ENCODE peak calls at places on chromosomes 2 and 18, in ten cellular contexts. One of them, this sample, is unnamed.

GRCh38 chr2:85291425-85292023 is 36.3 kb downstream of the TGOLN2 start:
- DNase-seq in right atrium auricular region: no peak
- DNase-seq in spleen: no peak
- DNase-seq in GM06990: no peak
- DNase-seq in heart left ventricle: no peak
- DNase-seq in GM12865: no peak
- DNase-seq in GM23248: no peak
- DNase-seq in neural progenitor cell: no peak
- DNase-seq in naive thymus-derived CD4-positive, alpha-beta T cell: no peak
- DNase-seq in OCI-LY7: no peak
- DNase-seq in this sample: peak; percentile 40

GRCh38 chr2:20579866-20580265 is 71.0 kb downstream of the HS1BP3 start:
- DNase-seq in GM23248: no peak
- DNase-seq in GM06990: no peak
- DNase-seq in GM12865: no peak
- DNase-seq in neural progenitor cell: no peak
- DNase-seq in spleen: peak; percentile 71
- DNase-seq in naive thymus-derived CD4-positive, alpha-beta T cell: no peak
- DNase-seq in OCI-LY7: no peak
- DNase-seq in right atrium auricular region: no peak
- DNase-seq in heart left ventricle: no peak
- DNase-seq in this sample: no peak

GRCh38 chr2:65708129-65708528 is 275.7 kb upstream of the SPRED2 start:
- DNase-seq in right atrium auricular region: no peak
- DNase-seq in GM23248: no peak
- DNase-seq in GM12865: no peak
- DNase-seq in heart left ventricle: no peak
- DNase-seq in neural progenitor cell: no peak
- DNase-seq in spleen: no peak
- DNase-seq in OCI-LY7: no peak
- DNase-seq in naive thymus-derived CD4-positive, alpha-beta T cell: no peak
- DNase-seq in GM06990: no peak
- DNase-seq in this sample: no peak

GRCh38 chr2:239879423-239880084 is 145.6 kb downstream of the NDUFA10 start:
- DNase-seq in heart left ventricle: no peak
- DNase-seq in neural progenitor cell: no peak
- DNase-seq in spleen: no peak
- DNase-seq in GM06990: no peak
- DNase-seq in OCI-LY7: no peak
- DNase-seq in right atrium auricular region: no peak
- DNase-seq in GM12865: no peak
- DNase-seq in naive thymus-derived CD4-positive, alpha-beta T cell: no peak
- DNase-seq in GM23248: no peak
- DNase-seq in this sample: no peak

GRCh38 chr2:175877845-175878563 is 124.1 kb downstream of the LNPK start:
- DNase-seq in GM06990: no peak
- DNase-seq in GM23248: peak; percentile 56
- DNase-seq in right atrium auricular region: no peak
- DNase-seq in spleen: no peak
- DNase-seq in naive thymus-derived CD4-positive, alpha-beta T cell: no peak
- DNase-seq in GM12865: no peak
- DNase-seq in neural progenitor cell: no peak
- DNase-seq in OCI-LY7: no peak
- DNase-seq in heart left ventricle: no peak
- DNase-seq in this sample: no peak

GRCh38 chr18:48057018-48057417 is 126.6 kb upstream of the SMAD2 start:
- DNase-seq in GM12865: no peak
- DNase-seq in GM06990: no peak
- DNase-seq in OCI-LY7: no peak
- DNase-seq in neural progenitor cell: no peak
- DNase-seq in naive thymus-derived CD4-positive, alpha-beta T cell: no peak
- DNase-seq in right atrium auricular region: no peak
- DNase-seq in heart left ventricle: no peak
- DNase-seq in spleen: no peak
- DNase-seq in GM23248: no peak
- DNase-seq in this sample: no peak

GRCh38 chr2:150643106-150643730 is 155.8 kb upstream of the RND3 start:
- DNase-seq in right atrium auricular region: no peak
- DNase-seq in spleen: no peak
- DNase-seq in heart left ventricle: no peak
- DNase-seq in neural progenitor cell: no peak
- DNase-seq in GM12865: no peak
- DNase-seq in GM23248: peak; percentile 73
- DNase-seq in GM06990: no peak
- DNase-seq in naive thymus-derived CD4-positive, alpha-beta T cell: no peak
- DNase-seq in OCI-LY7: no peak
- DNase-seq in this sample: no peak

GRCh38 chr2:97739893-97740245 is 26.5 kb downstream of the ZAP70 start:
- DNase-seq in heart left ventricle: no peak
- DNase-seq in GM23248: no peak
- DNase-seq in GM12865: no peak
- DNase-seq in right atrium auricular region: no peak
- DNase-seq in spleen: peak; percentile 66
- DNase-seq in naive thymus-derived CD4-positive, alpha-beta T cell: no peak
- DNase-seq in OCI-LY7: no peak
- DNase-seq in neural progenitor cell: no peak
- DNase-seq in GM06990: no peak
- DNase-seq in this sample: no peak

GRCh38 chr2:102190425-102191107 is 3.7 kb downstream of the IL1RL2 start:
- DNase-seq in OCI-LY7: no peak
- DNase-seq in heart left ventricle: no peak
- DNase-seq in neural progenitor cell: no peak
- DNase-seq in right atrium auricular region: no peak
- DNase-seq in GM06990: no peak
- DNase-seq in naive thymus-derived CD4-positive, alpha-beta T cell: no peak
- DNase-seq in GM12865: no peak
- DNase-seq in spleen: no peak
- DNase-seq in GM23248: no peak
- DNase-seq in this sample: no peak

GRCh38 chr2:217335341-217335966 is 475.6 kb upstream of the TNP1 start:
- DNase-seq in heart left ventricle: no peak
- DNase-seq in right atrium auricular region: no peak
- DNase-seq in GM23248: peak; percentile 26
- DNase-seq in spleen: no peak
- DNase-seq in neural progenitor cell: no peak
- DNase-seq in naive thymus-derived CD4-positive, alpha-beta T cell: no peak
- DNase-seq in GM12865: no peak
- DNase-seq in OCI-LY7: no peak
- DNase-seq in GM06990: no peak
- DNase-seq in this sample: no peak

GRCh38 chr18:68233043-68233442 is 481.9 kb downstream of the TMX3 start:
- DNase-seq in right atrium auricular region: no peak
- DNase-seq in heart left ventricle: no peak
- DNase-seq in GM12865: no peak
- DNase-seq in naive thymus-derived CD4-positive, alpha-beta T cell: no peak
- DNase-seq in GM06990: no peak
- DNase-seq in spleen: no peak
- DNase-seq in neural progenitor cell: no peak
- DNase-seq in GM23248: no peak
- DNase-seq in OCI-LY7: no peak
- DNase-seq in this sample: no peak

GRCh38 chr2:239253264-239253663 is 147.6 kb downstream of the HDAC4 start:
- DNase-seq in spleen: no peak
- DNase-seq in neural progenitor cell: no peak
- DNase-seq in GM23248: no peak
- DNase-seq in right atrium auricular region: no peak
- DNase-seq in GM12865: peak; percentile 66
- DNase-seq in GM06990: peak; percentile 63
- DNase-seq in heart left ventricle: no peak
- DNase-seq in naive thymus-derived CD4-positive, alpha-beta T cell: no peak
- DNase-seq in OCI-LY7: peak; percentile 80
- DNase-seq in this sample: no peak

GRCh38 chr2:68368657-68369339 is 3.7 kb downstream of the PLEK start:
- DNase-seq in GM23248: peak; percentile 97
- DNase-seq in neural progenitor cell: peak; percentile 42
- DNase-seq in GM06990: no peak
- DNase-seq in OCI-LY7: peak; percentile 20
- DNase-seq in GM12865: no peak
- DNase-seq in heart left ventricle: no peak
- DNase-seq in naive thymus-derived CD4-positive, alpha-beta T cell: no peak
- DNase-seq in spleen: no peak
- DNase-seq in right atrium auricular region: no peak
- DNase-seq in this sample: no peak

GRCh38 chr2:197042613-197043248 is 116.2 kb upstream of the PGAP1 start:
- DNase-seq in heart left ventricle: no peak
- DNase-seq in naive thymus-derived CD4-positive, alpha-beta T cell: no peak
- DNase-seq in right atrium auricular region: no peak
- DNase-seq in spleen: no peak
- DNase-seq in neural progenitor cell: no peak
- DNase-seq in GM12865: peak; percentile 55
- DNase-seq in OCI-LY7: no peak
- DNase-seq in GM06990: peak; percentile 25
- DNase-seq in GM23248: peak; percentile 4
- DNase-seq in this sample: no peak

GRCh38 chr2:94997981-94998920 is 27.3 kb upstream of the MAL start:
- DNase-seq in GM23248: no peak
- DNase-seq in naive thymus-derived CD4-positive, alpha-beta T cell: no peak
- DNase-seq in GM12865: no peak
- DNase-seq in OCI-LY7: no peak
- DNase-seq in right atrium auricular region: no peak
- DNase-seq in heart left ventricle: no peak
- DNase-seq in neural progenitor cell: no peak
- DNase-seq in GM06990: no peak
- DNase-seq in spleen: peak; percentile 67
- DNase-seq in this sample: no peak

GRCh38 chr2:134490535-134490934 is 228.3 kb downstream of the TMEM163 start:
- DNase-seq in right atrium auricular region: no peak
- DNase-seq in GM06990: no peak
- DNase-seq in neural progenitor cell: no peak
- DNase-seq in spleen: no peak
- DNase-seq in GM12865: no peak
- DNase-seq in heart left ventricle: no peak
- DNase-seq in OCI-LY7: no peak
- DNase-seq in naive thymus-derived CD4-positive, alpha-beta T cell: no peak
- DNase-seq in GM23248: no peak
- DNase-seq in this sample: no peak

GRCh38 chr2:84788498-84788897 is 92.4 kb downstream of the TRABD2A start:
- DNase-seq in neural progenitor cell: no peak
- DNase-seq in spleen: no peak
- DNase-seq in GM12865: no peak
- DNase-seq in GM06990: no peak
- DNase-seq in GM23248: no peak
- DNase-seq in naive thymus-derived CD4-positive, alpha-beta T cell: no peak
- DNase-seq in OCI-LY7: no peak
- DNase-seq in heart left ventricle: no peak
- DNase-seq in right atrium auricular region: no peak
- DNase-seq in this sample: no peak

GRCh38 chr18:25921677-25922421 is 168.6 kb downstream of the SS18 start:
- DNase-seq in GM12865: peak; percentile 87
- DNase-seq in heart left ventricle: no peak
- DNase-seq in spleen: no peak
- DNase-seq in naive thymus-derived CD4-positive, alpha-beta T cell: no peak
- DNase-seq in GM06990: peak; percentile 14
- DNase-seq in OCI-LY7: peak; percentile 73
- DNase-seq in GM23248: peak; percentile 30
- DNase-seq in neural progenitor cell: peak; percentile 39
- DNase-seq in right atrium auricular region: no peak
- DNase-seq in this sample: peak; percentile 2
- H3K4me3 ChIP-seq in GM12865: no peak overlapping the region
- H3K4me3 ChIP-seq in heart left ventricle: no peak overlapping the region
- H3K4me3 ChIP-seq in spleen: no peak overlapping the region
- H3K4me3 ChIP-seq in naive thymus-derived CD4-positive, alpha-beta T cell: no peak overlapping the region
- H3K4me3 ChIP-seq in GM06990: no peak overlapping the region
- H3K4me3 ChIP-seq in OCI-LY7: no peak overlapping the region
- H3K4me3 ChIP-seq in GM23248: no peak overlapping the region
- H3K4me3 ChIP-seq in neural progenitor cell: no peak overlapping the region
- H3K4me3 ChIP-seq in right atrium auricular region: no peak overlapping the region
- H3K4me3 ChIP-seq in this sample: no peak overlapping the region

DNA sequence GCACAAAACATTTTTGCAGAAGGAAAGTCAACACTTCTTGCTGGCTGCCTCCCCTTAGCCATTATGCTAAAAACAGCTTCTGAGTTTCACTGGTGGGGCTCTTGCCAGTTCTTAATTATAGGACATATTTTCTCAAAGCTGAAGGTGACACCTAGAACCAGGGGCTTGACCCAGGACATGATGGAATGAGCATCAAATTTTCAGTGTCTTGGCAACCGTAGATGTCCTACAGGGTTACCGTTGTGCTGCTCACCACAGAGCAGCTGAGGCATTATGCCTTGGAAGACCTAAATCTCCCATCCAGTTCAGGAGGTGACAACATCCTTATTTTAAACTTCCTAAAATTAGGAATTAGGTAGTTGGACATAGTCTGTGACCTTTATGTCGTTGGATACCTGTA is 46.7 kb downstream of the TMEM185B start:
- DNase-seq in spleen: no peak
- DNase-seq in OCI-LY7: no peak
- DNase-seq in heart left ventricle: no peak
- DNase-seq in GM12865: no peak
- DNase-seq in neural progenitor cell: no peak
- DNase-seq in right atrium auricular region: no peak
- DNase-seq in GM06990: no peak
- DNase-seq in naive thymus-derived CD4-positive, alpha-beta T cell: no peak
- DNase-seq in GM23248: no peak
- DNase-seq in this sample: no peak
- H3K4me3 ChIP-seq in spleen: no peak overlapping the region
- H3K4me3 ChIP-seq in OCI-LY7: peak overlapping the region; percentile 69
- H3K4me3 ChIP-seq in heart left ventricle: no peak overlapping the region
- H3K4me3 ChIP-seq in GM12865: peak overlapping the region; percentile 69
- H3K4me3 ChIP-seq in neural progenitor cell: no peak overlapping the region
- H3K4me3 ChIP-seq in right atrium auricular region: no peak overlapping the region
- H3K4me3 ChIP-seq in GM06990: no peak overlapping the region
- H3K4me3 ChIP-seq in naive thymus-derived CD4-positive, alpha-beta T cell: peak overlapping the region; percentile 68
- H3K4me3 ChIP-seq in GM23248: no peak overlapping the region
- H3K4me3 ChIP-seq in this sample: peak overlapping the region; percentile 92

DNA sequence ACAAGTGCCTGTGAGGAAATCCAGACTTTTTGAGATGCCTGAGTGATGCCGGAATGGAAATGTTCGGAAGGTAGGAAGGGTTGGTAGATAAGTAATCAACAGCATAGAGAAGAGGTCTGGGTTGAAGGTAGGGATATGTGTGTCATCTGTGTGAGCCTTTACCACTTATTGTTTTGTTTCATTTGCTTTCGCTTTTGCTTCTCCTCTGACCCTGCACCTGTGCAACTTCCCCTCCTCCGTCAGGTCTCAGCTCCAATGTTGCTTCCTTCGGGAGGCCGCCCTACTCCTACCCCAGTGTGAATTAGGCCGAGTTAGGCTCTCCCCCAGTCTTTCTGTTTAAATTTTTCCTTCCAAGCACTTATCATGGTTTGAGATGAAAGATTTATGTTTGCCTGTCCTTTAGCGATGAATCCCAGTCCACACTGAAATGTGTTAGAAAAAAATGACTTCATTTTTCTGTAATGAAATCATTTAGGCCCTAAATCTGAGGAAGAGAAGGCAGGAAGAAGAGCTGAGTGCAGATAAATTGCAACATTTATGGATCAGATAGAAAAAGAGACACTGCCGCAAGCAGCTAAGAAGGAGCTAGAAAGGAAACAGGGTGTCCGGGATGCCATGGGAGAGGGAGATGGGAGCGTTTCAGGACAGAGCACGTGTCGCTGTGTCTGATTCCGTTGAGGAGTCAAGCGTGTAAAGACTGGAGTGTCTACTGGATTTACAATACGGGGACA is 139.6 kb upstream of the PELI1 start:
- DNase-seq in right atrium auricular region: no peak
- DNase-seq in naive thymus-derived CD4-positive, alpha-beta T cell: no peak
- DNase-seq in GM06990: no peak
- DNase-seq in heart left ventricle: peak; percentile 30
- DNase-seq in spleen: no peak
- DNase-seq in GM23248: peak; percentile 59
- DNase-seq in OCI-LY7: peak; percentile 70
- DNase-seq in GM12865: peak; percentile 70
- DNase-seq in neural progenitor cell: no peak
- DNase-seq in this sample: peak; percentile 51
- H3K4me3 ChIP-seq in right atrium auricular region: no peak overlapping the region
- H3K4me3 ChIP-seq in naive thymus-derived CD4-positive, alpha-beta T cell: peak overlapping the region; percentile 41
- H3K4me3 ChIP-seq in GM06990: peak overlapping the region; percentile 12
- H3K4me3 ChIP-seq in heart left ventricle: peak overlapping the region; percentile 9
- H3K4me3 ChIP-seq in spleen: no peak overlapping the region
- H3K4me3 ChIP-seq in GM23248: peak overlapping the region; percentile 40
- H3K4me3 ChIP-seq in OCI-LY7: peak overlapping the region; percentile 38
- H3K4me3 ChIP-seq in GM12865: peak overlapping the region; percentile 33
- H3K4me3 ChIP-seq in neural progenitor cell: no peak overlapping the region
- H3K4me3 ChIP-seq in this sample: peak overlapping the region; percentile 88

GRCh38 chr2:159715451-159715850 is 3.1 kb downstream of the MARCHF7 start:
- DNase-seq in naive thymus-derived CD4-positive, alpha-beta T cell: no peak
- DNase-seq in GM23248: no peak
- DNase-seq in right atrium auricular region: no peak
- DNase-seq in spleen: no peak
- DNase-seq in neural progenitor cell: no peak
- DNase-seq in OCI-LY7: no peak
- DNase-seq in GM06990: no peak
- DNase-seq in heart left ventricle: no peak
- DNase-seq in GM12865: no peak
- DNase-seq in this sample: no peak
- H3K4me3 ChIP-seq in naive thymus-derived CD4-positive, alpha-beta T cell: no peak overlapping the region
- H3K4me3 ChIP-seq in GM23248: no peak overlapping the region
- H3K4me3 ChIP-seq in right atrium auricular region: no peak overlapping the region
- H3K4me3 ChIP-seq in spleen: no peak overlapping the region
- H3K4me3 ChIP-seq in neural progenitor cell: no peak overlapping the region
- H3K4me3 ChIP-seq in OCI-LY7: peak overlapping the region; percentile 91
- H3K4me3 ChIP-seq in GM06990: no peak overlapping the region
- H3K4me3 ChIP-seq in heart left ventricle: no peak overlapping the region
- H3K4me3 ChIP-seq in GM12865: no peak overlapping the region
- H3K4me3 ChIP-seq in this sample: peak overlapping the region; percentile 96

This sample was measured in CD4-positive, CD25-positive, alpha-beta regulatory T cell.